ENCODE peak calls at places on chromosomes 7 and 10, in six cellular contexts. P, B, S, G, L and W are unnamed samples.

GRCh38 chr10:97412891-97413304 is 11.8 kb upstream of the RRP12 start:
- DNase-seq in P (no peak), B (no peak), S (no peak), G (no peak), L (peak; percentile 15), W (no peak)

GRCh38 chr7:265192-265997 is 24.6 kb upstream of the FOXL3 start:
- DNase-seq in P (no peak), B (no peak), S (no peak), G (no peak), L (no peak), W (no peak)

GRCh38 chr10:45373003-45373782 is 823 bp upstream of the ALOX5 start:
- DNase-seq in P (no peak), B (peak; percentile 8), S (no peak), G (no peak), L (no peak), W (no peak)

GRCh38 chr10:46245381-46245900 is 41.4 kb upstream of the ANTXRL start:
- DNase-seq in P (peak; percentile 52), B (no peak), S (no peak), G (no peak), L (no peak), W (no peak)

GRCh38 chr10:109025187-109025586 is 898.1 kb downstream of the XPNPEP1 start:
- DNase-seq in P (no peak), B (no peak), S (no peak), G (no peak), L (no peak), W (no peak)

GRCh38 chr7:15309891-15310290 is 251.9 kb downstream of the AGMO start:
- DNase-seq in P (no peak), B (no peak), S (no peak), G (no peak), L (peak; percentile 12), W (no peak)

GRCh38 chr7:30867483-30867882 is 44.2 kb upstream of the AQP1 start:
- DNase-seq in P (no peak), B (no peak), S (no peak), G (no peak), L (no peak), W (no peak)

GRCh38 chr7:25597881-25598456 is 369.7 kb upstream of the NPVF start:
- DNase-seq in P (peak; percentile 31), B (no peak), S (no peak), G (no peak), L (no peak), W (no peak)

GRCh38 chr7:79137942-79138341 is 315.5 kb downstream of the MAGI2 start:
- DNase-seq in P (no peak), B (no peak), S (no peak), G (no peak), L (peak; percentile 39), W (no peak)

GRCh38 chr7:87886875-87887274 is 10.6 kb downstream of the DBF4 start:
- DNase-seq in P (peak; percentile 36), B (peak; percentile 25), S (no peak), G (no peak), L (peak; percentile 33), W (peak; percentile 10)

GRCh38 chr10:131851332-131851731 is 49.5 kb upstream of the PPP2R2D start:
- DNase-seq in P (no peak), B (no peak), S (no peak), G (no peak), L (no peak), W (no peak)

GRCh38 chr10:132460071-132460470 is 63.1 kb downstream of the PWWP2B start:
- DNase-seq in P (no peak), B (no peak), S (no peak), G (no peak), L (no peak), W (no peak)

GRCh38 chr7:108252177-108252576 is 122.0 kb upstream of the LAMB4 start:
- DNase-seq in P (no peak), B (no peak), S (no peak), G (no peak), L (peak; percentile 25), W (no peak)

GRCh38 chr7:16135628-16136027 is 285.7 kb downstream of the CRPPA start:
- DNase-seq in P (no peak), B (no peak), S (no peak), G (no peak), L (peak; percentile 4), W (no peak)

GRCh38 chr7:16753102-16753931 is at the start of gene TSPAN13:
- DNase-seq in P (no peak), B (peak; percentile 97), S (peak; percentile 92), G (no peak), L (peak; percentile 83), W (no peak)

GRCh38 chr7:105337529-105337928 is 51.2 kb downstream of the SRPK2 start:
- DNase-seq in P (no peak), B (no peak), S (no peak), G (no peak), L (no peak), W (no peak)

GRCh38 chr7:12111461-12112405 is 99.4 kb upstream of the TMEM106B start:
- DNase-seq in P (no peak), B (peak; percentile 43), S (no peak), G (peak; percentile 11), L (peak; percentile 82), W (no peak)

GRCh38 chr7:80357530-80357929 is 154.3 kb downstream of the GNAT3 start:
- DNase-seq in P (no peak), B (no peak), S (no peak), G (no peak), L (no peak), W (no peak)

GRCh38 chr10:43122096-43122495 is 16.1 kb upstream of the CSGALNACT2 start:
- DNase-seq in P (no peak), B (no peak), S (peak; percentile 64), G (no peak), L (no peak), W (no peak)

GRCh38 chr10:16816142-16816541 is 1.1 kb downstream of the RSU1 start:
- DNase-seq in P (no peak), B (peak; percentile 25), S (no peak), G (no peak), L (no peak), W (no peak)

GRCh38 chr7:155338632-155339320 is 41.1 kb downstream of the INSIG1 start:
- DNase-seq in P (no peak), B (no peak), S (peak; percentile 79), G (no peak), L (no peak), W (no peak)

GRCh38 chr10:86953747-86954680 is 3.4 kb downstream of the MMRN2 start:
- DNase-seq in P (peak; percentile 68), B (no peak), S (no peak), G (no peak), L (peak; percentile 67), W (peak; percentile 71)